ENCODE peak calls at places on chromosome 21, in five cellular contexts. C is stimulated activated CD4-positive, alpha-beta T cell treated with anti-CD3 and anti-CD28 coated beads, Interleukin-2, amount 100 ng/mL, for 24 hours; B is RWPE1; U is activated naive CD4-positive, alpha-beta T cell treated with anti-CD3 and anti-CD28 coated beads, Interleukin-2, amount 10 ng/mL, durations not matched to agents 7 days and 5 days; J is activated gamma-delta T cell treated with Interleukin-2 at 50 U/mL for 16 hours. O is an unnamed sample.

GRCh38 chr21:41965447-41966340 is 11.9 kb upstream of the C2CD2 start:
- DNase-seq in U (no peak), B (no peak), C (no peak), J (no peak), O (no peak)

GRCh38 chr21:34123609-34124008 is 50.2 kb downstream of the MRPS6 start:
- DNase-seq in U (no peak), J (no peak), C (no peak), B (no peak), O (no peak)

GRCh38 chr21:32921632-32922230 is 104.0 kb upstream of the OLIG2 start:
- DNase-seq in B (no peak), C (peak), U (peak), J (peak), O (no peak)

GRCh38 chr21:36646011-36646410 is 52.9 kb upstream of the SIM2 start:
- DNase-seq in U (no peak), B (no peak), J (no peak), C (no peak), O (no peak)

GRCh38 chr21:41369105-41369914 is 7.5 kb downstream of the MX2 start:
- DNase-seq in B (no peak), U (peak), J (peak), C (peak), O (peak)

GRCh38 chr21:33370292-33370691 is 32.9 kb upstream of the IFNGR2 start:
- DNase-seq in J (no peak), U (no peak), B (no peak), C (no peak), O (no peak)

GRCh38 chr21:45873418-45873817 is 108.2 kb upstream of the COL6A1 start:
- DNase-seq in B (no peak), U (no peak), J (no peak), C (no peak), O (no peak)

GRCh38 chr21:36693144-36694040 is 5.5 kb upstream of the SIM2 start:
- DNase-seq in J (no peak), U (no peak), B (no peak), C (no peak), O (no peak)

GRCh38 chr21:24023936-24024335 is 1583.3 kb downstream of the MRPL39 start:
- DNase-seq in C (no peak), J (no peak), B (no peak), U (no peak), O (no peak)

GRCh38 chr21:33412832-33413519 is 9.8 kb downstream of the IFNGR2 start:
- DNase-seq in U (no peak), C (no peak), B (no peak), J (no peak), O (no peak)

GRCh38 chr21:32727478-32727727 is 410 bp downstream of the SYNJ1 start:
- DNase-seq in J (no peak), C (no peak), U (no peak), B (no peak), O (peak)

GRCh38 chr21:28731700-28732321 is 260.9 kb downstream of the LTN1 start:
- DNase-seq in J (no peak), B (no peak), U (no peak), C (no peak), O (no peak)

GRCh38 chr21:34022557-34023335 is 50.6 kb upstream of the MRPS6 start:
- DNase-seq in B (no peak), C (peak), J (peak), U (peak), O (no peak)

GRCh38 chr21:43881918-43882317 is 16.9 kb downstream of the AGPAT3 start:
- DNase-seq in B (no peak), U (no peak), C (no peak), J (no peak), O (no peak)

GRCh38 chr21:41166947-41167346 is 1.0 kb upstream of the BACE2 start:
- DNase-seq in J (no peak), C (no peak), B (no peak), U (no peak), O (peak)

GRCh38 chr21:41634211-41634694 is 126.3 kb upstream of the TMPRSS2 start:
- DNase-seq in J (no peak), C (no peak), U (no peak), B (peak), O (no peak)

GRCh38 chr21:28207776-28208175 is 784.9 kb downstream of the LTN1 start:
- DNase-seq in U (no peak), B (no peak), J (no peak), C (no peak), O (no peak)

GRCh38 chr21:44049182-44049581 is 37.1 kb downstream of the TRAPPC10 start:
- DNase-seq in C (no peak), J (no peak), B (no peak), U (no peak), O (no peak)

GRCh38 chr21:46504681-46505080 is 46.0 kb downstream of the DIP2A start:
- DNase-seq in B (no peak), C (no peak), U (no peak), J (no peak), O (no peak)

GRCh38 chr21:18041012-18041411 is 203.6 kb upstream of the CHODL start:
- DNase-seq in J (no peak), B (no peak), U (no peak), C (no peak), O (no peak)

GRCh38 chr21:34864370-34865209 is 184.5 kb downstream of the RUNX1 start:
- DNase-seq in U (no peak), J (no peak), C (no peak), B (no peak), O (no peak)

GRCh38 chr21:38474796-38475195 is 23.5 kb downstream of the ERG start:
- DNase-seq in J (no peak), U (no peak), C (no peak), B (no peak), O (no peak)

GRCh38 chr21:40049031-40049958 is 182.1 kb downstream of the PCP4 start:
- DNase-seq in U (no peak), B (peak), J (no peak), C (no peak), O (no peak)

GRCh38 chr21:35088235-35088865 is 39.2 kb upstream of the RUNX1 start:
- DNase-seq in U (no peak), J (no peak), C (no peak), B (no peak), O (no peak)

GRCh38 chr21:39915881-39916280 is 48.6 kb downstream of the PCP4 start:
- DNase-seq in B (no peak), C (no peak), U (no peak), J (no peak), O (no peak)

GRCh38 chr21:31329431-31330143 is 14.5 kb downstream of the TIAM1 start:
- DNase-seq in C (no peak), J (no peak), B (no peak), U (no peak), O (no peak)

GRCh38 chr21:38859852-38860251 is 54.1 kb downstream of the ETS2 start:
- DNase-seq in B (peak), C (no peak), U (no peak), J (no peak), O (no peak)

GRCh38 chr21:28675265-28676041 is 317.2 kb downstream of the LTN1 start:
- DNase-seq in B (peak), U (no peak), C (no peak), J (no peak), O (no peak)

GRCh38 chr21:18168108-18168507 is 76.5 kb upstream of the CHODL start:
- DNase-seq in C (no peak), J (no peak), U (no peak), B (no peak), O (no peak)

GRCh38 chr21:32807717-32808380 is 36.3 kb upstream of the PAXBP1 start:
- DNase-seq in U (no peak), B (peak), J (no peak), C (no peak), O (no peak)

GRCh38 chr21:26227146-26227545 is 56.6 kb upstream of the APP start:
- DNase-seq in U (no peak), C (no peak), J (no peak), B (no peak), O (no peak)

GRCh38 chr21:33036430-33037162 is 10.9 kb downstream of the OLIG2 start:
- DNase-seq in U (peak), J (peak), C (no peak), B (no peak), O (no peak)

GRCh38 chr21:42835211-42835610 is 44.1 kb downstream of the WDR4 start:
- DNase-seq in J (no peak), C (no peak), U (no peak), B (no peak), O (no peak)

GRCh38 chr21:25518491-25518911 is 88.8 kb downstream of the MRPL39 start:
- DNase-seq in B (no peak), C (no peak), J (no peak), U (no peak), O (no peak)

GRCh38 chr21:36482673-36483072 is 2.8 kb upstream of the CLDN14 start:
- DNase-seq in U (no peak), B (no peak), C (no peak), J (no peak), O (no peak)

GRCh38 chr21:46048926-46049889 is 48.7 kb upstream of the COL6A2 start:
- DNase-seq in C (no peak), U (no peak), J (no peak), B (peak), O (no peak)